ENCODE peak calls at places on chromosome 16, in eight cellular contexts. P, E, I, H, B, N, C and M are unnamed samples.

GRCh38 chr16:11692651-11693050 is 24.4 kb downstream of the SNN start:
- DNase-seq in P (no peak), E (no peak), I (no peak), H (no peak), B (no peak), N (no peak), C (no peak), M (no peak)

GRCh38 chr16:28104404-28104803 is 40.9 kb upstream of the GSG1L start:
- DNase-seq in P (no peak), E (no peak), I (no peak), H (no peak), B (no peak), N (no peak), C (no peak), M (no peak)

GRCh38 chr16:85605912-85606841 is 6.9 kb upstream of the GSE1 start:
- DNase-seq in P (no peak), E (no peak), I (no peak), H (no peak), B (no peak), N (no peak), C (no peak), M (no peak)

GRCh38 chr16:69112285-69113129 is 7.1 kb downstream of the HAS3 start:
- DNase-seq in P (peak), E (peak), I (peak), H (peak), B (no peak), N (peak), C (peak), M (peak)

GRCh38 chr16:22071352-22071923 is 20.9 kb upstream of the VWA3A start:
- DNase-seq in P (no peak), E (no peak), I (no peak), H (no peak), B (no peak), N (no peak), C (no peak), M (no peak)

GRCh38 chr16:30185141-30185682 is 1.8 kb downstream of the CORO1A start:
- DNase-seq in P (peak), E (no peak), I (peak), H (peak), B (no peak), N (no peak), C (no peak), M (no peak)

GRCh38 chr16:47492428-47493357 is 31.6 kb downstream of the PHKB start:
- DNase-seq in P (peak), E (peak), I (peak), H (peak), B (no peak), N (peak), C (no peak), M (peak)

GRCh38 chr16:6160303-6160702 is 1062.7 kb upstream of the EEF2KMT start:
- DNase-seq in P (no peak), E (peak), I (no peak), H (no peak), B (no peak), N (no peak), C (no peak), M (no peak)

GRCh38 chr16:85917959-85918358 is 19.0 kb downstream of the IRF8 start:
- DNase-seq in P (no peak), E (no peak), I (no peak), H (peak), B (no peak), N (no peak), C (no peak), M (no peak)

GRCh38 chr16:73610160-73610559 is 562.2 kb upstream of the ZFHX3 start:
- DNase-seq in P (no peak), E (no peak), I (no peak), H (no peak), B (no peak), N (no peak), C (no peak), M (no peak)

GRCh38 chr16:3812469-3813172 is 67.9 kb downstream of the CREBBP start:
- DNase-seq in P (no peak), E (no peak), I (no peak), H (no peak), B (no peak), N (no peak), C (no peak), M (no peak)

GRCh38 chr16:83995756-83996155 is 27.7 kb downstream of the NECAB2 start:
- DNase-seq in P (peak), E (no peak), I (peak), H (peak), B (no peak), N (no peak), C (no peak), M (no peak)

GRCh38 chr16:14105976-14106375 is 34.9 kb downstream of the MRTFB start:
- DNase-seq in P (no peak), E (no peak), I (no peak), H (no peak), B (no peak), N (no peak), C (no peak), M (no peak)